ENCODE peak calls at places on chromosome 9, in four cellular contexts. W, M, Z and U are unnamed samples.
A peak's percentile ranks its signal among the peaks of the same experiment; 100 is the strongest.

GRCh38 chr9:122860319-122861142 is 32.1 kb upstream of the PDCL start:
- DNase-seq in W (no peak), M (no peak), Z (no peak), U (no peak)

GRCh38 chr9:98640394-98640793 is 68.3 kb downstream of the GABBR2 start:
- DNase-seq in W (no peak), M (no peak), Z (no peak), U (no peak)

GRCh38 chr9:130199605-130200004 is 27.4 kb downstream of the NCS1 start:
- DNase-seq in W (no peak), M (no peak), Z (no peak), U (no peak)

GRCh38 chr9:115058175-115058574 is 59.8 kb downstream of the TNC start:
- DNase-seq in W (no peak), M (no peak), Z (no peak), U (no peak)

GRCh38 chr9:98479967-98480847 is 224.8 kb upstream of the TBC1D2 start:
- DNase-seq in W (no peak), M (no peak), Z (no peak), U (no peak)

GRCh38 chr9:70936536-70936935 is 184.9 kb downstream of the TRPM3 start:
- DNase-seq in W (no peak), M (no peak), Z (no peak), U (no peak)

GRCh38 chr9:37996050-37996811 is 72.8 kb downstream of the SHB start:
- DNase-seq in W (no peak), M (no peak), Z (no peak), U (no peak)

GRCh38 chr9:131395027-131395744 is 1.3 kb downstream of the PRRC2B start:
- DNase-seq in W (peak; percentile 26), M (peak; percentile 42), Z (peak; percentile 53), U (peak; percentile 79)

GRCh38 chr9:102521097-102521755 is 473.9 kb upstream of the CYLC2 start:
- DNase-seq in W (no peak), M (no peak), Z (no peak), U (no peak)

GRCh38 chr9:29160763-29161353 is 1587.6 kb upstream of the C9orf72 start:
- DNase-seq in W (no peak), M (no peak), Z (no peak), U (no peak)

GRCh38 chr9:137411670-137412380 is 11.1 kb downstream of the EXD3 start:
- DNase-seq in W (peak; percentile 43), M (peak; percentile 80), Z (peak; percentile 88), U (peak; percentile 76)

GRCh38 chr9:136525841-136526499 is 19.9 kb downstream of the NOTCH1 start:
- DNase-seq in W (no peak), M (no peak), Z (no peak), U (no peak)

GRCh38 chr9:112764837-112765236 is 14.3 kb downstream of the SNX30 start:
- DNase-seq in W (no peak), M (peak; percentile 37), Z (no peak), U (no peak)

GRCh38 chr9:98974994-98975712 is 31.4 kb downstream of the COL15A1 start:
- DNase-seq in W (no peak), M (peak; percentile 89), Z (peak; percentile 81), U (peak; percentile 73)

GRCh38 chr9:136472640-136473353 is 10.0 kb downstream of the SEC16A start:
- DNase-seq in W (no peak), M (no peak), Z (no peak), U (no peak)

GRCh38 chr9:120868339-120868675 is 8.7 kb downstream of the PHF19 start:
- DNase-seq in W (no peak), M (no peak), Z (no peak), U (no peak)

GRCh38 chr9:133777111-133777791 is 39.1 kb upstream of the SARDH start:
- DNase-seq in W (no peak), M (no peak), Z (no peak), U (no peak)

GRCh38 chr9:130276121-130276520 is 10.6 kb downstream of the HMCN2 start:
- DNase-seq in W (no peak), M (no peak), Z (no peak), U (no peak)

GRCh38 chr9:89661391-89661949 is 56.7 kb downstream of the GADD45G start:
- DNase-seq in W (no peak), M (no peak), Z (no peak), U (peak; percentile 21)

GRCh38 chr9:135241381-135242380 is 154.2 kb downstream of the OLFM1 start:
- DNase-seq in W (no peak), M (no peak), Z (no peak), U (no peak)

GRCh38 chr9:35051069-35051967 is 21.1 kb downstream of the VCP start:
- DNase-seq in W (no peak), M (peak; percentile 43), Z (no peak), U (peak; percentile 46)

GRCh38 chr9:108182950-108183381 is 672.8 kb downstream of the ACTL7B start:
- DNase-seq in W (peak; percentile 40), M (no peak), Z (peak; percentile 5), U (no peak)

GRCh38 chr9:23537192-23538059 is 288.6 kb downstream of the ELAVL2 start:
- DNase-seq in W (no peak), M (no peak), Z (no peak), U (no peak)

GRCh38 chr9:20262611-20263010 is 359.7 kb downstream of the MLLT3 start:
- DNase-seq in W (no peak), M (no peak), Z (no peak), U (no peak)

GRCh38 chr9:69097923-69098593 is 62.5 kb downstream of the FXN start:
- DNase-seq in W (no peak), M (no peak), Z (no peak), U (no peak)

GRCh38 chr9:74443036-74443750 is 53.9 kb upstream of the RORB start:
- DNase-seq in W (no peak), M (no peak), Z (no peak), U (no peak)

GRCh38 chr9:70303268-70303667 is 44.5 kb downstream of the SMC5 start:
- DNase-seq in W (no peak), M (no peak), Z (no peak), U (no peak)

GRCh38 chr9:111974092-111974681 is 77.6 kb downstream of the UGCG start:
- DNase-seq in W (no peak), M (no peak), Z (no peak), U (no peak)

GRCh38 chr9:14251146-14252071 is 62.5 kb downstream of the NFIB start:
- DNase-seq in W (peak; percentile 3), M (no peak), Z (no peak), U (no peak)

GRCh38 chr9:80492221-80492620 is 920.5 kb downstream of the TLE4 start:
- DNase-seq in W (no peak), M (no peak), Z (no peak), U (no peak)

GRCh38 chr9:117189121-117189520 is 225.7 kb downstream of the ASTN2 start:
- DNase-seq in W (no peak), M (no peak), Z (no peak), U (no peak)

GRCh38 chr9:131692612-131692976 is 47.3 kb downstream of the RAPGEF1 start:
- DNase-seq in W (no peak), M (no peak), Z (no peak), U (no peak)

GRCh38 chr9:128705051-128705965 is 3.0 kb downstream of the PKN3 start:
- DNase-seq in W (no peak), M (no peak), Z (no peak), U (no peak)

GRCh38 chr9:128704356-128704670 is 2.0 kb downstream of the PKN3 start:
- DNase-seq in W (no peak), M (no peak), Z (no peak), U (no peak)

GRCh38 chr9:128702445-128702948 is at the start of gene PKN3:
- DNase-seq in W (no peak), M (peak; percentile 97), Z (peak; percentile 98), U (peak; percentile 79)

GRCh38 chr9:128702949-128703615 is 779 bp downstream of the PKN3 start:
- DNase-seq in W (no peak), M (peak; percentile 68), Z (peak; percentile 64), U (no peak)

DNA sequence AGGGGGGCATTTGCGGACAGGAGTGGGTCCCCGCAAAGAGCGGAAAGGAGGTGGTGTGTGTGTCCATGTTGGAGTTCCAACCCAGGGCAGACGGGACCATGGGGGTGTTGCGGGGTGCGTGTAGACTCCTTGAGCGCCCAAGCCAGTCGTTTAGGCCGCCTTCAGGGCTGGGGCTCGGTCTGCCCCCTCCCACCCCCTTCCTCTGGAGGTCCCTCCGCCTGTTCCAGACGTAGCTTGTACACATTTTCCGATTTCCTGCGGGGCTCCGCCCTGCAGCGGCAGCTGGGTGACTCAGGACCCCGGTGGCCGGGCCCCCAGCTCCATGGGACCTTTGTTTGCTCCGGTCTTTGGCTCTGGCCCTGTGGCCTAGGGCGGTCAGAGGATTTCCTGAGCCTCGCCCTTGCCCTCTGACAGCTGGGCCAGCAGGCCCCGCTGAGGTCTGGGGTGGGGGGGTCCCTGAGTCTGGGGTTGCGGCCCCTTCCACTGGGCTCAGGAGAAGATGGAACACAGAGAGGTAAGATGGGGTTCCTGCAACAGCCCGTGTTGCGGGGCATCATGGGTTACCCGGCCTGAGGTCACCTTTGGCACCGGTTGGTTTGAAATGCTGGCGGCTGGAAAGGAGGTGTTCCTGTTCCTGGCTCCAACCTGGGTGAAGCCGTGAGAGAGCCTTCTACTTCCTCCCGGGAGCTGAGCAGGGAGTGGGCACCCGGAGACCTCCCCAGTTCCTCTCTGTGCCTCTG is 1.5 kb downstream of the PKN3 start:
- DNase-seq in W (no peak), M (peak; percentile 45), Z (peak; percentile 13), U (no peak)
- TF ChIP-seq SPI1 in W (no peak), M (peak; percentile 5), Z (no peak), U (peak; percentile 26)

GRCh38 chr9:84970432-84970831 is 300.9 kb downstream of the NTRK2 start:
- DNase-seq in W (no peak), M (no peak), Z (no peak), U (no peak)
- TF ChIP-seq SPI1 in W (no peak), M (no peak), Z (no peak), U (no peak)

GRCh38 chr9:128100581-128100980 is 26.9 kb downstream of the PTGES2 start:
- DNase-seq in W (no peak), M (no peak), Z (no peak), U (no peak)
- TF ChIP-seq SPI1 in W (no peak), M (no peak), Z (no peak), U (no peak)

DNA sequence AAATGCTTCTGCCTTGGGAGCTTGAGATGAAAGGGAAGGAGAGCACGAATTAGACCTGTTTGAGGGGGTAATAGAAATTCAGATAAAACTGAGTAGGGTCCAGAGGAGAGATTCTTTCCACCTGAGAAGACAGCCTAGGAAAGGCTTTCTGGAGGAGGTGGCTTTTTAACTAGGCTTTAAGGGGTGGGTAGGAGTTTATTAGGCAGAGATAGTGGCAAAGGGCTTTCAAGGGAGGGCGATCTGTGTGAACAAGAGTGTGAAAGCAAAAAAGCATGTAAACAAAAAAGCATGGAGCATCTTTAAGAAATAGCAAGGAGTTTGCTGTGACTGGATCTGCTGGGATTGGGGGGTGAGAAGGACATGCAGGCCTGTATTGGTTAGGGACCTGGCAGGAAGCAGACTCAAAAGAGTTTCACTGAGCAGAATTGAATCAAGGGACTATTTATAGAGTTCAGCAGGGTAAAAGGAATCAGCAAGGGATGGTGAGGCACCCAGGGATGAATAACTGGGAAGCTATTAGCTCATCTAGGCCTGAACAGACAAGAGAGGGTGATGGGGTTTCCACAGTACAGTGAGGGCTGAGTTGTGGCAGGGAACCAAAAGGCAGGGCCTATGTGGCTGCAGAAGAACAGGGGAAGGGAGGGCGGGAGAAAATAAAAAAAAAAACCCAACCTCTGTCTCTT is 18.8 kb downstream of the SLC1A1 start:
- DNase-seq in W (no peak), M (no peak), Z (no peak), U (no peak)
- TF ChIP-seq SPI1 in W (no peak), M (no peak), Z (no peak), U (no peak)